ENCODE peak calls at places on chromosomes 5 and 9, in five cellular contexts. W is HFF-Myc, M is uterus, G is astrocyte of the cerebellum, Z is A549. D is an unnamed sample.

GRCh38 chr5:29460946-29461538 is 1732.4 kb upstream of the CDH6 start:
- DNase-seq in W (no peak), M (no peak), G (no peak), Z (no peak), D (no peak)

GRCh38 chr9:98326402-98327248 is 71.2 kb upstream of the TBC1D2 start:
- DNase-seq in W (peak; percentile 46), M (no peak), G (peak; percentile 28), Z (no peak), D (peak; percentile 52)

GRCh38 chr5:120306331-120306730 is 157.8 kb upstream of the PRR16 start:
- DNase-seq in W (no peak), M (no peak), G (no peak), Z (no peak), D (no peak)

GRCh38 chr5:98679963-98680362 is 93.5 kb upstream of the RGMB start:
- DNase-seq in W (peak; percentile 20), M (no peak), G (peak; percentile 22), Z (no peak), D (peak; percentile 20)

GRCh38 chr5:154325566-154325965 is 120.2 kb upstream of the SAP30L start:
- DNase-seq in W (no peak), M (no peak), G (no peak), Z (no peak), D (no peak)

GRCh38 chr9:92807757-92808725 is 43.4 kb upstream of the BICD2 start:
- DNase-seq in W (no peak), M (no peak), G (no peak), Z (no peak), D (no peak)

GRCh38 chr5:173557123-173557903 is 59.1 kb downstream of the BOD1 start:
- DNase-seq in W (no peak), M (no peak), G (no peak), Z (no peak), D (no peak)

GRCh38 chr9:36169166-36169565 is at the start of gene CCIN:
- DNase-seq in W (no peak), M (no peak), G (no peak), Z (no peak), D (no peak)

GRCh38 chr9:93239526-93239925 is 55.6 kb downstream of the WNK2 start:
- DNase-seq in W (no peak), M (no peak), G (no peak), Z (no peak), D (no peak)

GRCh38 chr5:170404398-170404797 is 15.2 kb upstream of the KCNMB1 start:
- DNase-seq in W (no peak), M (no peak), G (no peak), Z (no peak), D (peak; percentile 53)

GRCh38 chr9:127524373-127524772 is 73.1 kb downstream of the LRSAM1 start:
- DNase-seq in W (no peak), M (no peak), G (no peak), Z (no peak), D (no peak)

GRCh38 chr9:112341741-112342140 is 8.3 kb upstream of the PTBP3 start:
- DNase-seq in W (no peak), M (no peak), G (no peak), Z (no peak), D (no peak)

GRCh38 chr9:107866912-107867311 is 377.3 kb upstream of the KLF4 start:
- DNase-seq in W (no peak), M (no peak), G (no peak), Z (no peak), D (peak; percentile 89)

GRCh38 chr5:55223219-55223987 is 3.7 kb downstream of the MCIDAS start:
- DNase-seq in W (no peak), M (no peak), G (no peak), Z (no peak), D (peak; percentile 48)

GRCh38 chr9:13427587-13427986 is 148.1 kb upstream of the MPDZ start:
- DNase-seq in W (peak; percentile 12), M (no peak), G (peak; percentile 68), Z (peak; percentile 6), D (peak; percentile 72)

GRCh38 chr5:6302684-6303083 is 75.7 kb downstream of the MED10 start:
- DNase-seq in W (no peak), M (no peak), G (no peak), Z (no peak), D (peak; percentile 19)

GRCh38 chr5:175696139-175696854 is 38.4 kb downstream of the HRH2 start:
- DNase-seq in W (peak; percentile 5), M (peak; percentile 26), G (no peak), Z (peak; percentile 29), D (peak; percentile 97)

GRCh38 chr9:38373679-38374078 is 18.8 kb upstream of the ALDH1B1 start:
- DNase-seq in W (no peak), M (no peak), G (no peak), Z (no peak), D (no peak)

GRCh38 chr5:82164109-82164956 is 113.8 kb downstream of the RPS23 start:
- DNase-seq in W (peak; percentile 78), M (no peak), G (peak; percentile 69), Z (peak; percentile 17), D (no peak)

GRCh38 chr5:14400085-14400484 is 181.5 kb upstream of the OTULINL start:
- DNase-seq in W (peak; percentile 65), M (no peak), G (no peak), Z (no peak), D (peak; percentile 10)

GRCh38 chr5:40240111-40240510 is 439.6 kb upstream of the PTGER4 start:
- DNase-seq in W (peak; percentile 51), M (no peak), G (no peak), Z (no peak), D (peak; percentile 23)

GRCh38 chr9:96505316-96505991 is 55.5 kb downstream of the HABP4 start:
- DNase-seq in W (no peak), M (peak; percentile 31), G (no peak), Z (no peak), D (no peak)

GRCh38 chr5:6568383-6568782 is 64.5 kb downstream of the NSUN2 start:
- DNase-seq in W (no peak), M (no peak), G (no peak), Z (no peak), D (no peak)

GRCh38 chr5:132179410-132179809 is 48.2 kb downstream of the P4HA2 start:
- DNase-seq in W (no peak), M (no peak), G (no peak), Z (no peak), D (no peak)
- H3K4me3 ChIP-seq in W (no peak overlapping the region), M (no peak overlapping the region), G (no peak overlapping the region), Z (no peak overlapping the region), D (no peak overlapping the region)

GRCh38 chr9:86843182-86843581 is 104.1 kb downstream of the GAS1 start:
- DNase-seq in W (no peak), M (no peak), G (no peak), Z (no peak), D (no peak)
- TF ChIP-seq CTCF in W (no peak), M (no peak), G (no peak), Z (no peak), D (no peak)

GRCh38 chr9:128633601-128634000 is 23.0 kb downstream of the DYNC2I2 start:
- DNase-seq in W (no peak), M (no peak), G (no peak), Z (no peak), D (no peak)

GRCh38 chr9:128635266-128636023 is 21.2 kb downstream of the DYNC2I2 start:
- DNase-seq in W (peak; percentile 92), M (peak; percentile 87), G (peak; percentile 89), Z (peak; percentile 93), D (no peak)

GRCh38 chr9:128636024-128636390 is 20.6 kb downstream of the DYNC2I2 start:
- DNase-seq in W (no peak), M (peak; percentile 50), G (no peak), Z (peak; percentile 89), D (no peak)

GRCh38 chr9:128634111-128634510 is 22.5 kb downstream of the DYNC2I2 start:
- DNase-seq in W (no peak), M (no peak), G (no peak), Z (no peak), D (no peak)

GRCh38 chr9:128634651-128635262 is 21.9 kb downstream of the DYNC2I2 start:
- DNase-seq in W (no peak), M (no peak), G (no peak), Z (no peak), D (no peak)
- H3K4me3 ChIP-seq in W (no peak overlapping the region), M (no peak overlapping the region), G (no peak overlapping the region), Z (peak overlapping the region; percentile 31), D (no peak overlapping the region)

DNA sequence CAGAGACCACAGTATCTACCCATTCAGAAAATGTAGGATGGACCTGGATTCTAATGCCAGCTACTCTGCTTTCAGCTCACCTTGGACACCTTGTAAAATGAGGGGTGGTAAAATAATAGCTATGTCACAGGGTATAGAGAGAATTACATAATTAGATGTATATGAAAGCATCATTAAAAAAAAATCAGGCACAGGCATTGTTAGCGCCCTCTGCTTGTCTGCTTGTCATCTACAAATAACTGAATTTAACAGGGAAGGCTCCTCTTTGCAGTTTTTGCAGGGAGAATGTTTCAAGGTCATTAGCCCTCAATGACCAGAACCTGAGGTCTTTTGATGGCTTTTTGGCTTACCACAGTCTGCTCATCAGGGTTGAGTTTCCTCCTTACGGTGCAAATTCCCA is 58.0 kb downstream of the GPR21 start:
- DNase-seq in W (no peak), M (no peak), G (no peak), Z (no peak), D (no peak)
- TF ChIP-seq CTCF in W (peak; percentile 15), M (no peak), G (peak; percentile 8), Z (peak; percentile 34), D (no peak)

D was measured in NB4.